ENCODE peak calls at places on chromosomes 13 and 19, in six cellular contexts. One of them, this sample, is unnamed.

GRCh38 chr13:66560189-66560588 is 669.9 kb downstream of the PCDH9 start:
- DNase-seq in AG08395: no peak
- DNase-seq in HFFc6: no peak
- DNase-seq in stimulated activated CD4-positive, alpha-beta T cell treated with anti-CD3 and anti-CD28 coated beads, Interleukin-2, amount 100 ng/mL, for 48 hours: no peak
- DNase-seq in AG10803: no peak
- DNase-seq in foreskin keratinocyte: no peak
- DNase-seq in this sample: no peak

GRCh38 chr19:44303976-44304568 is 753 bp downstream of the ZNF235 start:
- DNase-seq in AG08395: peak; percentile 40
- DNase-seq in HFFc6: peak; percentile 29
- DNase-seq in stimulated activated CD4-positive, alpha-beta T cell treated with anti-CD3 and anti-CD28 coated beads, Interleukin-2, amount 100 ng/mL, for 48 hours: no peak
- DNase-seq in AG10803: peak; percentile 45
- DNase-seq in foreskin keratinocyte: peak; percentile 50
- DNase-seq in this sample: no peak

GRCh38 chr19:39833464-39834286 is at the start of gene DYRK1B:
- DNase-seq in AG08395: peak; percentile 100
- DNase-seq in HFFc6: peak; percentile 93
- DNase-seq in stimulated activated CD4-positive, alpha-beta T cell treated with anti-CD3 and anti-CD28 coated beads, Interleukin-2, amount 100 ng/mL, for 48 hours: peak; percentile 95
- DNase-seq in AG10803: peak; percentile 96
- DNase-seq in foreskin keratinocyte: peak; percentile 90
- DNase-seq in this sample: peak; percentile 80

GRCh38 chr13:36789730-36790129 is 29.3 kb upstream of the RFXAP start:
- DNase-seq in AG08395: no peak
- DNase-seq in HFFc6: no peak
- DNase-seq in stimulated activated CD4-positive, alpha-beta T cell treated with anti-CD3 and anti-CD28 coated beads, Interleukin-2, amount 100 ng/mL, for 48 hours: no peak
- DNase-seq in AG10803: no peak
- DNase-seq in foreskin keratinocyte: no peak
- DNase-seq in this sample: no peak

GRCh38 chr13:91595677-91596076 is 197.3 kb downstream of the GPC5 start:
- DNase-seq in AG08395: no peak
- DNase-seq in HFFc6: no peak
- DNase-seq in stimulated activated CD4-positive, alpha-beta T cell treated with anti-CD3 and anti-CD28 coated beads, Interleukin-2, amount 100 ng/mL, for 48 hours: no peak
- DNase-seq in AG10803: no peak
- DNase-seq in foreskin keratinocyte: no peak
- DNase-seq in this sample: no peak

GRCh38 chr13:24146961-24147569 is 13.5 kb upstream of the SPATA13 start:
- DNase-seq in AG08395: no peak
- DNase-seq in HFFc6: peak; percentile 28
- DNase-seq in stimulated activated CD4-positive, alpha-beta T cell treated with anti-CD3 and anti-CD28 coated beads, Interleukin-2, amount 100 ng/mL, for 48 hours: no peak
- DNase-seq in AG10803: peak; percentile 42
- DNase-seq in foreskin keratinocyte: no peak
- DNase-seq in this sample: peak; percentile 92

GRCh38 chr19:7697721-7698287 is 4.1 kb downstream of the FCER2 start:
- DNase-seq in AG08395: no peak
- DNase-seq in HFFc6: no peak
- DNase-seq in stimulated activated CD4-positive, alpha-beta T cell treated with anti-CD3 and anti-CD28 coated beads, Interleukin-2, amount 100 ng/mL, for 48 hours: no peak
- DNase-seq in AG10803: no peak
- DNase-seq in foreskin keratinocyte: no peak
- DNase-seq in this sample: no peak

GRCh38 chr19:30017172-30017571 is 75.1 kb downstream of the URI1 start:
- DNase-seq in AG08395: no peak
- DNase-seq in HFFc6: no peak
- DNase-seq in stimulated activated CD4-positive, alpha-beta T cell treated with anti-CD3 and anti-CD28 coated beads, Interleukin-2, amount 100 ng/mL, for 48 hours: no peak
- DNase-seq in AG10803: no peak
- DNase-seq in foreskin keratinocyte: no peak
- DNase-seq in this sample: no peak

GRCh38 chr19:12772323-12772722 is 3.0 kb downstream of the HOOK2 start:
- DNase-seq in AG08395: no peak
- DNase-seq in HFFc6: no peak
- DNase-seq in stimulated activated CD4-positive, alpha-beta T cell treated with anti-CD3 and anti-CD28 coated beads, Interleukin-2, amount 100 ng/mL, for 48 hours: no peak
- DNase-seq in AG10803: no peak
- DNase-seq in foreskin keratinocyte: no peak
- DNase-seq in this sample: no peak

GRCh38 chr19:7216373-7216902 is 77.8 kb downstream of the INSR start:
- DNase-seq in AG08395: no peak
- DNase-seq in HFFc6: no peak
- DNase-seq in stimulated activated CD4-positive, alpha-beta T cell treated with anti-CD3 and anti-CD28 coated beads, Interleukin-2, amount 100 ng/mL, for 48 hours: peak; percentile 22
- DNase-seq in AG10803: no peak
- DNase-seq in foreskin keratinocyte: no peak
- DNase-seq in this sample: no peak

GRCh38 chr19:17654993-17655392 is 33.2 kb downstream of the UNC13A start:
- DNase-seq in AG08395: no peak
- DNase-seq in HFFc6: no peak
- DNase-seq in stimulated activated CD4-positive, alpha-beta T cell treated with anti-CD3 and anti-CD28 coated beads, Interleukin-2, amount 100 ng/mL, for 48 hours: no peak
- DNase-seq in AG10803: no peak
- DNase-seq in foreskin keratinocyte: peak; percentile 16
- DNase-seq in this sample: no peak

GRCh38 chr13:48194392-48194754 is 38.6 kb upstream of the ITM2B start:
- DNase-seq in AG08395: no peak
- DNase-seq in HFFc6: no peak
- DNase-seq in stimulated activated CD4-positive, alpha-beta T cell treated with anti-CD3 and anti-CD28 coated beads, Interleukin-2, amount 100 ng/mL, for 48 hours: no peak
- DNase-seq in AG10803: no peak
- DNase-seq in foreskin keratinocyte: no peak
- DNase-seq in this sample: peak; percentile 13

GRCh38 chr19:4957981-4958380 is 10.9 kb upstream of the KDM4B start:
- DNase-seq in AG08395: no peak
- DNase-seq in HFFc6: no peak
- DNase-seq in stimulated activated CD4-positive, alpha-beta T cell treated with anti-CD3 and anti-CD28 coated beads, Interleukin-2, amount 100 ng/mL, for 48 hours: no peak
- DNase-seq in AG10803: no peak
- DNase-seq in foreskin keratinocyte: no peak
- DNase-seq in this sample: no peak

GRCh38 chr13:101925731-101926130 is 473.3 kb downstream of the ITGBL1 start:
- DNase-seq in AG08395: no peak
- DNase-seq in HFFc6: no peak
- DNase-seq in stimulated activated CD4-positive, alpha-beta T cell treated with anti-CD3 and anti-CD28 coated beads, Interleukin-2, amount 100 ng/mL, for 48 hours: no peak
- DNase-seq in AG10803: no peak
- DNase-seq in foreskin keratinocyte: no peak
- DNase-seq in this sample: no peak

GRCh38 chr19:38319421-38320258 is at the start of gene KCNK6:
- DNase-seq in AG08395: peak; percentile 24
- DNase-seq in HFFc6: no peak
- DNase-seq in stimulated activated CD4-positive, alpha-beta T cell treated with anti-CD3 and anti-CD28 coated beads, Interleukin-2, amount 100 ng/mL, for 48 hours: peak; percentile 35
- DNase-seq in AG10803: peak; percentile 15
- DNase-seq in foreskin keratinocyte: peak; percentile 70
- DNase-seq in this sample: peak; percentile 73

GRCh38 chr19:16944626-16945363 is 56.0 kb downstream of the F2RL3 start:
- DNase-seq in AG08395: no peak
- DNase-seq in HFFc6: no peak
- DNase-seq in stimulated activated CD4-positive, alpha-beta T cell treated with anti-CD3 and anti-CD28 coated beads, Interleukin-2, amount 100 ng/mL, for 48 hours: no peak
- DNase-seq in AG10803: no peak
- DNase-seq in foreskin keratinocyte: no peak
- DNase-seq in this sample: no peak